ENCODE peak calls at places on chromosomes 16 and 17, in seven cellular contexts. One of them, this sample, is unnamed.

GRCh38 chr17:78351449-78352006 is 8.3 kb downstream of the SOCS3 start:
- DNase-seq in astrocyte of the spinal cord: peak
- DNase-seq in suprapubic skin: peak
- DNase-seq in LNCaP clone FGC: no peak
- DNase-seq in psoas muscle: peak
- DNase-seq in bronchial epithelial cell: peak
- DNase-seq in upper lobe of right lung: peak
- DNase-seq in this sample: peak

GRCh38 chr17:36601303-36602029 is at the start of gene MRM1:
- DNase-seq in astrocyte of the spinal cord: peak
- DNase-seq in suprapubic skin: peak
- DNase-seq in LNCaP clone FGC: peak
- DNase-seq in psoas muscle: peak
- DNase-seq in bronchial epithelial cell: peak
- DNase-seq in upper lobe of right lung: peak
- DNase-seq in this sample: peak

GRCh38 chr17:44198721-44199552 is 747 bp downstream of the ATXN7L3 start:
- DNase-seq in astrocyte of the spinal cord: peak
- DNase-seq in suprapubic skin: no peak
- DNase-seq in LNCaP clone FGC: no peak
- DNase-seq in psoas muscle: peak
- DNase-seq in bronchial epithelial cell: peak
- DNase-seq in upper lobe of right lung: peak
- DNase-seq in this sample: peak

GRCh38 chr16:1920727-1921155 is 2.5 kb upstream of the HS3ST6 start:
- DNase-seq in astrocyte of the spinal cord: no peak
- DNase-seq in suprapubic skin: no peak
- DNase-seq in LNCaP clone FGC: no peak
- DNase-seq in psoas muscle: no peak
- DNase-seq in bronchial epithelial cell: no peak
- DNase-seq in upper lobe of right lung: peak
- DNase-seq in this sample: no peak

GRCh38 chr17:22454070-22454999 is 762.0 kb downstream of the KCNJ18 start:
- DNase-seq in astrocyte of the spinal cord: no peak
- DNase-seq in suprapubic skin: peak
- DNase-seq in LNCaP clone FGC: no peak
- DNase-seq in psoas muscle: no peak
- DNase-seq in bronchial epithelial cell: no peak
- DNase-seq in upper lobe of right lung: no peak
- DNase-seq in this sample: no peak

GRCh38 chr16:53576904-53577303 is 73.9 kb upstream of the AKTIP start:
- DNase-seq in astrocyte of the spinal cord: no peak
- DNase-seq in suprapubic skin: no peak
- DNase-seq in LNCaP clone FGC: no peak
- DNase-seq in psoas muscle: no peak
- DNase-seq in bronchial epithelial cell: no peak
- DNase-seq in upper lobe of right lung: no peak
- DNase-seq in this sample: no peak

GRCh38 chr17:4187076-4187475 is 44.1 kb downstream of the CYB5D2 start:
- DNase-seq in astrocyte of the spinal cord: no peak
- DNase-seq in suprapubic skin: no peak
- DNase-seq in LNCaP clone FGC: peak
- DNase-seq in psoas muscle: no peak
- DNase-seq in bronchial epithelial cell: peak
- DNase-seq in upper lobe of right lung: no peak
- DNase-seq in this sample: peak

GRCh38 chr17:44469676-44470075 is 33.5 kb downstream of the GPATCH8 start:
- DNase-seq in astrocyte of the spinal cord: no peak
- DNase-seq in suprapubic skin: no peak
- DNase-seq in LNCaP clone FGC: no peak
- DNase-seq in psoas muscle: no peak
- DNase-seq in bronchial epithelial cell: no peak
- DNase-seq in upper lobe of right lung: no peak
- DNase-seq in this sample: no peak

GRCh38 chr16:19130852-19131808 is 17.4 kb downstream of the ITPRIPL2 start:
- DNase-seq in astrocyte of the spinal cord: peak
- DNase-seq in suprapubic skin: no peak
- DNase-seq in LNCaP clone FGC: peak
- DNase-seq in psoas muscle: no peak
- DNase-seq in bronchial epithelial cell: peak
- DNase-seq in upper lobe of right lung: peak
- DNase-seq in this sample: peak

GRCh38 chr16:50614956-50615727 is 66.0 kb downstream of the SNX20 start:
- DNase-seq in astrocyte of the spinal cord: no peak
- DNase-seq in suprapubic skin: no peak
- DNase-seq in LNCaP clone FGC: no peak
- DNase-seq in psoas muscle: no peak
- DNase-seq in bronchial epithelial cell: no peak
- DNase-seq in upper lobe of right lung: no peak
- DNase-seq in this sample: no peak

DNA sequence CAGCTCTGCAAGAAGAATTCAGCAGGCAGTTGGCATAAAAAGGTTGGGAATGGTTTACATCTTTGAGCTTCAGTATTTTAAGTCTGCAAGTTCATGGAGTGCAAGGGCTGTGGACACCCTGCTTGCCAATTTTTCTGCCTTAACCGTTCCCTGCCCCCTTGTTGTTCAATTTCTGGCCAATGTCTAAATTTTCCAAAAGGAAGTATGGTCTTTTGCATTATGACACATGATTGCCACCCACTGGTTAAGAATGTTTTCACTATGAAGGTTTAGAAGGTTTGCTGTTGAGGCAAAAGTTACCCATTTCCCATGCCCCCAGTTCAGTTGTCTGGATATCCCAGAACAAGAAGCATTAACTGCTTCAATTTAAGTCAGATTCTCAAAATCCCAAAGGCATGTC is 441.9 kb downstream of the CDH13 start:
- DNase-seq in astrocyte of the spinal cord: peak
- DNase-seq in suprapubic skin: no peak
- DNase-seq in LNCaP clone FGC: no peak
- DNase-seq in psoas muscle: no peak
- DNase-seq in bronchial epithelial cell: no peak
- DNase-seq in upper lobe of right lung: no peak
- DNase-seq in this sample: peak
- TF ChIP-seq CTCF in astrocyte of the spinal cord: peak
- TF ChIP-seq CTCF in suprapubic skin: no peak
- TF ChIP-seq CTCF in LNCaP clone FGC: peak
- TF ChIP-seq CTCF in psoas muscle: peak
- TF ChIP-seq CTCF in bronchial epithelial cell: no peak
- TF ChIP-seq CTCF in upper lobe of right lung: peak
- TF ChIP-seq CTCF in this sample: peak

GRCh38 chr16:67173323-67173722 is 3.0 kb downstream of the NOL3 start:
- DNase-seq in astrocyte of the spinal cord: no peak
- DNase-seq in suprapubic skin: no peak
- DNase-seq in LNCaP clone FGC: no peak
- DNase-seq in psoas muscle: no peak
- DNase-seq in bronchial epithelial cell: no peak
- DNase-seq in upper lobe of right lung: no peak
- DNase-seq in this sample: no peak

GRCh38 chr16:67177743-67178699 is 5.7 kb downstream of the MATCAP1 start:
- DNase-seq in astrocyte of the spinal cord: peak
- DNase-seq in suprapubic skin: no peak
- DNase-seq in LNCaP clone FGC: peak
- DNase-seq in psoas muscle: peak
- DNase-seq in bronchial epithelial cell: peak
- DNase-seq in upper lobe of right lung: peak
- DNase-seq in this sample: peak

GRCh38 chr16:67173808-67174705 is 3.7 kb downstream of the NOL3 start:
- DNase-seq in astrocyte of the spinal cord: peak
- DNase-seq in suprapubic skin: no peak
- DNase-seq in LNCaP clone FGC: peak
- DNase-seq in psoas muscle: peak
- DNase-seq in bronchial epithelial cell: peak
- DNase-seq in upper lobe of right lung: peak
- DNase-seq in this sample: peak

GRCh38 chr16:67176662-67177061 is 6.3 kb downstream of the NOL3 start:
- DNase-seq in astrocyte of the spinal cord: no peak
- DNase-seq in suprapubic skin: no peak
- DNase-seq in LNCaP clone FGC: no peak
- DNase-seq in psoas muscle: no peak
- DNase-seq in bronchial epithelial cell: no peak
- DNase-seq in upper lobe of right lung: no peak
- DNase-seq in this sample: no peak

GRCh38 chr16:67174706-67175231 is 4.4 kb downstream of the NOL3 start:
- DNase-seq in astrocyte of the spinal cord: no peak
- DNase-seq in suprapubic skin: no peak
- DNase-seq in LNCaP clone FGC: no peak
- DNase-seq in psoas muscle: no peak
- DNase-seq in bronchial epithelial cell: no peak
- DNase-seq in upper lobe of right lung: no peak
- DNase-seq in this sample: no peak
- H3K4me3 ChIP-seq in astrocyte of the spinal cord: peak
- H3K4me3 ChIP-seq in suprapubic skin: peak
- H3K4me3 ChIP-seq in LNCaP clone FGC: peak
- H3K4me3 ChIP-seq in psoas muscle: peak
- H3K4me3 ChIP-seq in bronchial epithelial cell: peak
- H3K4me3 ChIP-seq in upper lobe of right lung: peak
- H3K4me3 ChIP-seq in this sample: peak

GRCh38 chr17:41882756-41883155 is 17.5 kb upstream of the KLHL11 start:
- DNase-seq in astrocyte of the spinal cord: no peak
- DNase-seq in suprapubic skin: no peak
- DNase-seq in LNCaP clone FGC: no peak
- DNase-seq in psoas muscle: no peak
- DNase-seq in bronchial epithelial cell: no peak
- DNase-seq in upper lobe of right lung: no peak
- DNase-seq in this sample: no peak

GRCh38 chr17:41891135-41892065 is 26.2 kb upstream of the KLHL11 start:
- DNase-seq in astrocyte of the spinal cord: no peak
- DNase-seq in suprapubic skin: no peak
- DNase-seq in LNCaP clone FGC: no peak
- DNase-seq in psoas muscle: no peak
- DNase-seq in bronchial epithelial cell: no peak
- DNase-seq in upper lobe of right lung: no peak
- DNase-seq in this sample: no peak

GRCh38 chr17:41888332-41888965 is 23.2 kb upstream of the KLHL11 start:
- DNase-seq in astrocyte of the spinal cord: no peak
- DNase-seq in suprapubic skin: no peak
- DNase-seq in LNCaP clone FGC: no peak
- DNase-seq in psoas muscle: no peak
- DNase-seq in bronchial epithelial cell: no peak
- DNase-seq in upper lobe of right lung: no peak
- DNase-seq in this sample: no peak

GRCh38 chr17:41880130-41880529 is 14.9 kb upstream of the KLHL11 start:
- DNase-seq in astrocyte of the spinal cord: no peak
- DNase-seq in suprapubic skin: no peak
- DNase-seq in LNCaP clone FGC: no peak
- DNase-seq in psoas muscle: no peak
- DNase-seq in bronchial epithelial cell: no peak
- DNase-seq in upper lobe of right lung: no peak
- DNase-seq in this sample: no peak

DNA sequence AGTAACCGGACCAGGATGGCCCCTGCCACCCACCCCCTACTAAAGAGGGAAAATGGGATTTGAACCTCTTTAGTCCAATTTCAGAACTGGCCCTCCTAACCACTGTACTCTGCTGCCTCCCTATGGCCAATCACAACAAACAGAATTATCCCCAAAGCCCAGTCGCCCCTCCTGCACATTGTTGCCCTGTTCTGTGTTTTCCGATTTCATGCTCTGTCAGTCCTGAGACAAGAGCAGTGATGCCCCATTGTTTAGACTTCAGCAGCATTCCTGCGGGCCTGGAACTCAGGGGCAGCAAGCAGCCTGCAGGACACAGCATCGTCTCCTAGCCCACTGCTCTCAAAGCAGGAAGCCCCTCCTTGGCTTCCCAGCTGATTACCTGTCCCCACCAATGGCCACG is 20.5 kb upstream of the KLHL11 start:
- DNase-seq in astrocyte of the spinal cord: no peak
- DNase-seq in suprapubic skin: no peak
- DNase-seq in LNCaP clone FGC: no peak
- DNase-seq in psoas muscle: no peak
- DNase-seq in bronchial epithelial cell: no peak
- DNase-seq in upper lobe of right lung: no peak
- DNase-seq in this sample: no peak
- TF ChIP-seq CTCF in astrocyte of the spinal cord: no peak
- TF ChIP-seq CTCF in suprapubic skin: no peak
- TF ChIP-seq CTCF in LNCaP clone FGC: peak
- TF ChIP-seq CTCF in psoas muscle: peak
- TF ChIP-seq CTCF in bronchial epithelial cell: peak
- TF ChIP-seq CTCF in upper lobe of right lung: peak
- TF ChIP-seq CTCF in this sample: peak

GRCh38 chr17:48672340-48672739 is 46.2 kb upstream of the HOXB9 start:
- DNase-seq in astrocyte of the spinal cord: no peak
- DNase-seq in suprapubic skin: no peak
- DNase-seq in LNCaP clone FGC: no peak
- DNase-seq in psoas muscle: no peak
- DNase-seq in bronchial epithelial cell: no peak
- DNase-seq in upper lobe of right lung: no peak
- DNase-seq in this sample: no peak
- H3K4me3 ChIP-seq in astrocyte of the spinal cord: no peak
- H3K4me3 ChIP-seq in suprapubic skin: no peak
- H3K4me3 ChIP-seq in LNCaP clone FGC: no peak
- H3K4me3 ChIP-seq in psoas muscle: no peak
- H3K4me3 ChIP-seq in bronchial epithelial cell: no peak
- H3K4me3 ChIP-seq in upper lobe of right lung: no peak
- H3K4me3 ChIP-seq in this sample: no peak